ENCODE peak calls at places on chromosome X, in six cellular contexts. R, N, J, E, D and I are unnamed samples.

GRCh38 chrX:104854188-104854587 is 288.2 kb downstream of the IL1RAPL2 start:
- DNase-seq in J (peak; percentile 29), E (no peak), D (no peak), N (no peak), R (no peak), I (no peak)

GRCh38 chrX:148633509-148633908 is 133.1 kb downstream of the AFF2 start:
- DNase-seq in R (no peak), D (no peak), E (no peak), J (no peak), N (no peak), I (no peak)

GRCh38 chrX:139932077-139932900 is 564 bp downstream of the ATP11C start:
- DNase-seq in J (peak; percentile 37), N (no peak), D (no peak), E (no peak), R (peak; percentile 26), I (no peak)

GRCh38 chrX:130539721-130540321 is 138.0 kb downstream of the RBMX2 start:
- DNase-seq in D (peak; percentile 50), N (peak; percentile 14), E (peak; percentile 52), J (peak; percentile 28), R (peak; percentile 45), I (peak; percentile 43)

GRCh38 chrX:66074920-66075879 is 35.3 kb upstream of the VSIG4 start:
- DNase-seq in J (no peak), D (no peak), N (no peak), E (no peak), R (no peak), I (no peak)

GRCh38 chrX:152733261-152733975 is at the start of the genes CSAG1 and MAGEA12:
- DNase-seq in J (no peak), E (no peak), R (no peak), D (no peak), N (no peak), I (no peak)

GRCh38 chrX:30779453-30780030 is 109.5 kb downstream of the TAB3 start:
- DNase-seq in E (no peak), J (no peak), N (no peak), D (peak; percentile 19), R (no peak), I (no peak)

GRCh38 chrX:23381688-23382087 is 47.0 kb downstream of the PTCHD1 start:
- DNase-seq in D (no peak), E (no peak), R (no peak), J (no peak), N (no peak), I (no peak)

GRCh38 chrX:115047181-115047580 is 29.8 kb upstream of the IL13RA2 start:
- DNase-seq in R (peak; percentile 49), D (no peak), N (no peak), E (no peak), J (peak; percentile 8), I (no peak)

GRCh38 chrX:128754130-128754529 is 701.9 kb upstream of the ACTRT1 start:
- DNase-seq in E (no peak), R (no peak), N (no peak), D (no peak), J (no peak), I (peak; percentile 75)

GRCh38 chrX:21740329-21741274 is 17.3 kb downstream of the SMPX start:
- DNase-seq in N (no peak), R (no peak), D (no peak), E (no peak), J (no peak), I (peak; percentile 65)

GRCh38 chrX:21738950-21739287 is 19.0 kb downstream of the SMPX start:
- DNase-seq in E (no peak), R (no peak), J (no peak), D (no peak), N (no peak), I (no peak)

GRCh38 chrX:21744060-21744459 is 13.9 kb downstream of the SMPX start:
- DNase-seq in E (no peak), J (no peak), R (no peak), D (no peak), N (no peak), I (no peak)

GRCh38 chrX:21741869-21742701 is 15.8 kb downstream of the SMPX start:
- DNase-seq in N (no peak), D (no peak), R (no peak), E (no peak), J (no peak), I (no peak)

GRCh38 chrX:21741378-21741777 is 16.5 kb downstream of the SMPX start:
- DNase-seq in E (no peak), N (no peak), R (no peak), D (no peak), J (no peak), I (no peak)
- H3K4me1 ChIP-seq in E (no peaks in the 10 kb centered on the region), N (no peaks in the 10 kb centered on the region), R (no peaks in the 10 kb centered on the region), D (peaks cover 2% of the 10 kb centered on the region), J (peaks cover 3% of the 10 kb centered on the region), I (peaks cover 2% of the 10 kb centered on the region)

GRCh38 chrX:136376713-136377112 is 76.0 kb downstream of the ADGRG4 start:
- DNase-seq in E (no peak), R (no peak), N (no peak), J (no peak), D (no peak), I (no peak)
- H3K18ac ChIP-seq in E (no peak overlapping the region), R (no peak overlapping the region), N (no peak overlapping the region), J (no peak overlapping the region), D (no peak overlapping the region), I (no peak overlapping the region)

GRCh38 chrX:153797415-153798015 is 3.0 kb downstream of the SSR4 start:
- DNase-seq in R (no peak), E (no peak), D (no peak), N (no peak), J (no peak), I (no peak)
- H2AK5ac ChIP-seq in R (no peak overlapping the region), E (no peak overlapping the region), D (no peak overlapping the region), N (no peak overlapping the region), J (no peak overlapping the region), I (no peak overlapping the region)

GRCh38 chrX:107716816-107717700 is 58.5 kb downstream of the TSC22D3 start:
- DNase-seq in D (peak; percentile 80), R (peak; percentile 63), J (peak; percentile 94), N (peak; percentile 26), E (peak; percentile 52), I (peak; percentile 86)

GRCh38 chrX:107714196-107714811 is 61.3 kb downstream of the TSC22D3 start:
- DNase-seq in D (no peak), E (no peak), J (peak; percentile 49), R (no peak), N (no peak), I (no peak)

GRCh38 chrX:107716045-107716684 is 59.4 kb downstream of the TSC22D3 start:
- DNase-seq in J (no peak), D (peak; percentile 76), N (peak; percentile 26), E (no peak), R (peak; percentile 21), I (peak; percentile 85)

GRCh38 chrX:107713205-107714195 is 62.1 kb downstream of the TSC22D3 start:
- DNase-seq in E (no peak), D (no peak), R (no peak), N (no peak), J (peak; percentile 21), I (no peak)

DNA sequence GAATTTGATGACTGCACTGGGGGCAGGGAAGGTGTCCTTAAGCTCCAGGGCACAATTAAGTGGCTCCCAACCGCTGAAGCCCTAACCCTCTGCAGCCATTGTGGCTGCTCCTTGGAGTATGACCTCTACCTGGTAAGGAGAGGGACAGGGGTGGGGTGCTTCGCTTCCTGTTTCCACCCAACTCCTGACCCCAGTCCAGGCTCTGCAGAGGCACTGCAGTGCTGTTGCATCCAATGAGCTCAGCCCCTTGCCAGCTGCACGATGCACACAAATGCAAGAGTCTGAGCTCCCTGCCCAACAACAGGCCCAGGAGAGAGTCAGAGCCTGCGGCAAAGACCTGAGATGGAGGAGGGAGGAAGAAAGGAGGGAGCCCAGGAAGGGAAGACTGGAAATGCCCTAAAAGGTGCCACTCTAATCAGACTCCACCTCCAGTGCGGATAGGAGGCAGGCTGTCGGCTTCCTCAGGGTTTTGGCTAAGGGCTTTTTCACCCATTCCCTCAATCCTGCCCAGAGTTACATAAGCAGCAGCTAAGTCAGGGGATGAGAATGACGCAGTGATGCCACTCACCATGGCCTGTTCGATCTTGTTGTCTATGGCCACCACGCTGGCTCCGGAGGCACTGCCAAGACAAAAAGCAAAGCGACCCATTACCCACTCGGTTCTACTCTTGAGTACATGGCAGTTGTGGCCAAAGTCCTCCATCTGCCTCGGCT is 60.1 kb downstream of the TSC22D3 start:
- DNase-seq in R (peak; percentile 23), D (no peak), N (no peak), J (peak; percentile 12), E (no peak), I (no peak)
- H3K4me1 ChIP-seq in R (peaks cover 12% of the 10 kb centered on the region), D (peaks cover 12% of the 10 kb centered on the region), N (peaks cover 14% of the 10 kb centered on the region), J (peaks cover 21% of the 10 kb centered on the region), E (peaks cover 4% of the 10 kb centered on the region), I (no peaks in the 10 kb centered on the region)

DNA sequence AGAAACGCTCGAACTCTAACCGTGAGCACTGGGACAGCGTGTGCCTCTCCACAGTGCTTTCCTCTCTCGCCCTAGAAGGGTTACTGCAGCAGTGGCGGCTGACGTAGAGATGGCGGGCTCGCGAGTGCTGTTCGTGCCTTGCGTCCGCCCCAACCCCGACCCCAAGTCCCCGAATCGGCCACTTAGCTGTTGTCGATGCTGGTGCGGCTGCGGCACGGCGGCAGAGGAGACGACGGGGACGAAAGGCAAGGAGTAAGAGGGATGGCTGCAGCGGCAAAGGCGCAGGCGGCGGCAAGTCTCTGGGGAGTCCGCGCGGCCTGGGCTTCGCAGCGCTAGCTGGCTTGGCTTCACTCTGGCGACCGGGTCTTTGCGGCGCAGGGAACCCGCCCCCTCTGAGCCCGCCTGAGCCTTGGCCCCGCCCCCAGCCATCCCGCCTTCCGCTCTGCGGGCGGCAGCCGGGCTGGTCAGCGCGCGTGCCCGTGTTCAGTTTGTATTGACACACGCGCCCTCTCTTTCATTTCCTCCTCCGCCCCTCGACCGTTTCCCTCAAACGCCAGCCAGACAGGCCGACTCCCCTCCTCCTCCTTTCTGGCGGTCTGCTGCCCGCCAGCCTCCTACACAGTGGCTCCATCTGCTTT is at the start of gene SPIN4:
- DNase-seq in D (peak; percentile 90), N (peak; percentile 74), J (peak; percentile 90), E (peak; percentile 82), R (peak; percentile 80), I (peak; percentile 93)
- H3K18ac ChIP-seq in D (peak within 1 kb of the TSS; percentile 97), N (peak within 1 kb of the TSS; percentile 80), J (peak within 1 kb of the TSS; percentile 64), E (peak within 1 kb of the TSS; percentile 78), R (peak within 1 kb of the TSS; percentile 27), I (no peak within 1 kb of the TSS)

DNA sequence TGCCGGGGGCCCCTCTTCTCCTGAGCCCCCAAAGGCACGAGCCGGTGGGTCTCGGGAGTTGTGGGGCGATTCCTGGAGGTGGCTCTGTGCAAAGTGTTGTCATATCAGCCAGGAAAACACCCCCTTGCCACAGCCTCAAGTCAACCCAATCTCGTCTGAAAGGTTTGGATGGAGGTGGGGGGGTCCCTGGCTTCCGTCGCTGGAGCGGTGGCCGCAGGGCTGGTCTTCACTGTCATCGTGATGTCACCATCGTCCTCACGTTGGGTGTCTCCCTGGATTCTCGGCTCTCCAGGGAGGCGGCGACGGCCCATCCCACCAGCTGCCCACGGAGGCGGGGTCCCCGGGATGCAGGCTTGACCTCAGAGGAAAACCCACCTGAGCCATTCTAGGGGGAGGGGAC is 38.3 kb upstream of the PPP2R3B start:
- DNase-seq in R (no peak), E (no peak), D (no peak), N (no peak), J (no peak), I (no peak)
- H2AK5ac ChIP-seq in R (no peak overlapping the region), E (no peak overlapping the region), D (no peak overlapping the region), N (peak overlapping the region; percentile 43), J (no peak overlapping the region), I (no peak overlapping the region)

DNA sequence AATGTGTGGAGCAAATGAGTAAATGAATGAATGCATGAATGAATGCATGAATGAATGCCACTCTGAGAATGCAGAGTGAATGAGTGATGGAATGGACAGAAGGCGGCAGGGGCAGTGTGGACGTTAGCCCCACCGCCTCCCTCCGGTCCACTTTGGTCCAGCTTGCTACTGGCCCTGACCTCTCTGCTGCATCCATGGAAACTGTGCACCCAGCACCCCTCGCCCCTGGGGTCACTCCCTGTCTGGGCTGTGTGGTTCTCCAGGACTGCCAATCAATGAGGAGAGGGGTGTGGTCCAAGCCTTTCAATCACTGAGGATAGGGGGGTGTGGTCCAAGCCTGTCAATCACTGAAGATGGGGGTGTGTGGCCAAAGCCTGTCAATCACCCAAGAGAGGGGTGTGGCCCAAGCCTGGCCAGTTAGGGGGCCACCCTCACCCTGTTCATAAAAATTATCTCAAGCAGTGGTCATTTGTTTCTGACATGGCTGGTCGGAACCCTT is 39.2 kb upstream of the ASMTL start:
- DNase-seq in N (peak; percentile 35), R (no peak), D (peak; percentile 77), E (peak; percentile 86), J (no peak), I (peak; percentile 92)
- H3K4me1 ChIP-seq in N (peaks cover 1% of the 10 kb centered on the region), R (no peaks in the 10 kb centered on the region), D (no peaks in the 10 kb centered on the region), E (no peaks in the 10 kb centered on the region), J (no peaks in the 10 kb centered on the region), I (no peaks in the 10 kb centered on the region)